ENCODE peak calls at places on chromosomes 13 and 19, in ten cellular contexts. V is HepG2, K is IMR-90, M is prostate gland, I is adrenal gland, C is A549, G is spleen, B is suprapubic skin, Y is tibial nerve, Q is vagina. L is an unnamed sample.
A peak's percentile ranks its signal among the peaks of the same experiment; 100 is the strongest.

GRCh38 chr13:85825454-85825853 is 26.2 kb upstream of the SLITRK6 start:
- DNase-seq in B (no peak), G (no peak), K (peak; percentile 6), M (no peak), C (no peak), V (no peak), Q (no peak), I (no peak), Y (no peak), L (no peak)

GRCh38 chr13:28408235-28408848 is 86.6 kb downstream of the FLT1 start:
- DNase-seq in M (no peak), V (no peak), I (peak; percentile 60), Y (no peak), K (no peak), G (peak; percentile 75), C (no peak), Q (no peak), B (no peak), L (peak; percentile 56)

GRCh38 chr13:47114030-47114429 is 217.2 kb upstream of the HTR2A start:
- DNase-seq in Y (no peak), B (no peak), V (no peak), G (no peak), I (no peak), C (no peak), M (no peak), K (peak; percentile 89), Q (no peak), L (no peak)

GRCh38 chr19:17281391-17282304 is at the start of gene ANKLE1:
- DNase-seq in B (no peak), K (no peak), G (peak; percentile 89), V (no peak), M (no peak), Q (no peak), Y (no peak), I (peak; percentile 18), C (no peak), L (no peak)

GRCh38 chr19:49667473-49667872 is 1.7 kb downstream of the BCL2L12 start:
- DNase-seq in K (no peak), C (no peak), I (no peak), B (no peak), Y (no peak), Q (no peak), G (no peak), M (no peak), V (no peak), L (no peak)

GRCh38 chr13:40285634-40286033 is 380.8 kb downstream of the FOXO1 start:
- DNase-seq in Q (no peak), C (no peak), V (no peak), K (no peak), I (no peak), Y (no peak), G (no peak), M (no peak), B (no peak), L (no peak)

GRCh38 chr19:49157445-49158224 is at the start of gene TRPM4:
- DNase-seq in K (peak; percentile 61), Y (peak; percentile 85), B (peak; percentile 95), M (peak; percentile 94), G (peak; percentile 86), C (peak; percentile 84), V (peak; percentile 61), I (peak; percentile 89), Q (no peak), L (peak; percentile 88)

GRCh38 chr13:84362777-84363176 is 480.5 kb upstream of the SLITRK1 start:
- DNase-seq in C (no peak), Y (no peak), M (no peak), K (no peak), Q (no peak), V (no peak), I (no peak), G (no peak), B (no peak), L (no peak)

DNA sequence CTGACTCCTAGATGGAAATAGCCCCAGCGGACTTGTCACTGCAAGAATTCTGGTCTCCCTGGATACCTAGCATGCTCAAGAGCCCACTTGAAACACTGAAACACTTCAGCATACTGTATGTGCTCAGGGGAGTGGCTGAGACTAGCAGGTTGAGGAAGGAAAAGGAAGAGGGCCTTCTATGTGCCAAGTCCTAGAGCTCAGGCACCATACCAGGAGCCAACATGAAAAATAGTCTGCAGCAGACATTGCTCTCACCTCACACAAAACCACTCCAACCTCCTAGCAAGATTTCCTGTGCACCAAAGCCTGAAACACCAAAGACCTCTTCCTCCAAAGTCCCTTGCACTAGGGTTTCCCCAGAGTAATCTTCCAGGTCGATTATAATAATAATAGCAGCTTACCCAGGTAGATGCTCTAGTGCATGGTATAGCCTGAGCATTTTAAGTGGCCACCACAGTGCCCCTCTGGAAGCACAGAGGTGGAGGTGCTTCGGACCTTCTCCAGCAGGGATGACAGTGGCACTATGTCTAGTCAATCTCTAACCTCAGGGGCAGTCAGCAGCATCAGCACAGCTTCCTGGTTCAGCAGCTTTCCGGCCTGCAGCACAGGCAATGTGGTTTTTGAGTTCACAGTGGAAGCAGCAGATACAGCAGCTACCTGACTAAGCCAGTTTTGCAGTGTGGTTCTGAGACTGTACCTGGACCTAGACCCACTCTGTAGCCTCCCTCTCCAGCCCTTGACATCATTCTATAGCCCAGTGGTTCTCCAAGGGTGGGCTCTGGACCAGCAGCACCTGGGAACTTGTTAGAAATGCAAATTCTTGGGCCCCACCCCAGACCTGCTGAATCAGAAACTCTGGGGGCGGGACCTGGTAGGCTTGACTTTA is 45.6 kb upstream of the UBE2L5 start:
- DNase-seq in B (no peak), K (no peak), Y (no peak), M (no peak), C (no peak), G (peak; percentile 91), I (no peak), Q (no peak), V (no peak), L (no peak)
- TF ChIP-seq POLR2A in B (no peak), K (no peak), Y (no peak), M (no peak), C (no peak), G (no peak), I (no peak), Q (no peak), V (no peak), L (no peak)

DNA sequence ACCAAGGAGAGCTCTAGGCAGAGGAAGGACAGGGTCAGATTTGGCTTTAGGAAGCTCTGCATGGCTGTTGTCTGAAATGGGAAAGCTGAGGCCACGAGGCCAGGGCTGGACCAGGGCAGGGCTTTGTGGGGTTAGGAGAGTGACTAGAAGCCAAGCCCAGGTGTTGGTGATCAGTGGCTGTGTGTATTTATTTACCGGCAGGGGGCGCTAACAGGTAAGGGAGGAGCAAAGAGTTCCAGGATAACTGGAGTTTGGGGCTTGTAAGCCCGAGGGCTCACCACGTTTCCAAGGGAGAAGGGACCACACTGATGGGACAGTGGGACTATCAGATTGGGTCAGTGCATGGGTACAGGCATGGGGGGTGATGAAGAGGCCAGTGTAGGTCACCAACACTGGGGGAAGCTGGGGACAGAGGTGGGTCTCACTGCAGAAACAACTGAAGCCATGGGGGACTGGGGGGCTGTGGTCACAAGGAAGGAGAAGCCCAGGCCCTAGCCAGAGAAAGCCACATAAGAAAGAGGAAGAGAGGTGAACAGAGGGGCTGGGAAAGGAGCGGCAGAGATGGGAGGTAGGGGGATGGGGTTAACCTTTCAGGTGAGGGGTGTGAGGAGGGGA is 3.9 kb downstream of the TMEM147 start:
- DNase-seq in B (no peak), M (peak; percentile 66), Y (peak; percentile 33), C (peak; percentile 88), K (peak; percentile 56), Q (no peak), V (peak; percentile 76), I (peak; percentile 71), G (no peak), L (peak; percentile 87)
- H3K4me3 ChIP-seq in B (no peak overlapping the region), M (no peak overlapping the region), Y (no peak overlapping the region), C (no peak overlapping the region), K (no peak overlapping the region), Q (no peak overlapping the region), V (no peak overlapping the region), I (no peak overlapping the region), G (no peak overlapping the region), L (no peak overlapping the region)

GRCh38 chr13:24693862-24694471 is 13.8 kb downstream of the ATP12A start:
- DNase-seq in I (peak; percentile 67), G (no peak), V (peak; percentile 60), C (peak; percentile 71), K (peak; percentile 55), B (no peak), M (peak; percentile 53), Y (peak; percentile 32), Q (no peak), L (no peak)
- TF ChIP-seq CTCF in I (peak; percentile 54), G (peak; percentile 70), V (peak; percentile 73), C (peak; percentile 48), K (peak; percentile 49), B (no peak), M (peak; percentile 65), Y (peak; percentile 39), Q (peak; percentile 8), L (no peak)

GRCh38 chr13:24506698-24507335 is 5.8 kb downstream of the PARP4 start:
- DNase-seq in M (no peak), B (no peak), Y (no peak), V (no peak), Q (no peak), G (peak; percentile 76), C (no peak), I (no peak), K (no peak), L (no peak)

GRCh38 chr13:24516919-24517318 is 4.3 kb upstream of the PARP4 start:
- DNase-seq in M (no peak), C (no peak), Q (no peak), G (no peak), Y (no peak), B (no peak), I (no peak), V (no peak), K (no peak), L (no peak)

GRCh38 chr13:24511824-24512207 is 762 bp downstream of the PARP4 start:
- DNase-seq in C (no peak), K (no peak), Q (no peak), B (no peak), Y (no peak), V (no peak), I (no peak), M (no peak), G (no peak), L (peak; percentile 37)

GRCh38 chr13:24511019-24511823 is 1.4 kb downstream of the PARP4 start:
- DNase-seq in G (peak; percentile 81), Y (peak; percentile 26), V (peak; percentile 26), Q (no peak), I (peak; percentile 18), B (no peak), M (no peak), K (peak; percentile 91), C (peak; percentile 68), L (no peak)

DNA sequence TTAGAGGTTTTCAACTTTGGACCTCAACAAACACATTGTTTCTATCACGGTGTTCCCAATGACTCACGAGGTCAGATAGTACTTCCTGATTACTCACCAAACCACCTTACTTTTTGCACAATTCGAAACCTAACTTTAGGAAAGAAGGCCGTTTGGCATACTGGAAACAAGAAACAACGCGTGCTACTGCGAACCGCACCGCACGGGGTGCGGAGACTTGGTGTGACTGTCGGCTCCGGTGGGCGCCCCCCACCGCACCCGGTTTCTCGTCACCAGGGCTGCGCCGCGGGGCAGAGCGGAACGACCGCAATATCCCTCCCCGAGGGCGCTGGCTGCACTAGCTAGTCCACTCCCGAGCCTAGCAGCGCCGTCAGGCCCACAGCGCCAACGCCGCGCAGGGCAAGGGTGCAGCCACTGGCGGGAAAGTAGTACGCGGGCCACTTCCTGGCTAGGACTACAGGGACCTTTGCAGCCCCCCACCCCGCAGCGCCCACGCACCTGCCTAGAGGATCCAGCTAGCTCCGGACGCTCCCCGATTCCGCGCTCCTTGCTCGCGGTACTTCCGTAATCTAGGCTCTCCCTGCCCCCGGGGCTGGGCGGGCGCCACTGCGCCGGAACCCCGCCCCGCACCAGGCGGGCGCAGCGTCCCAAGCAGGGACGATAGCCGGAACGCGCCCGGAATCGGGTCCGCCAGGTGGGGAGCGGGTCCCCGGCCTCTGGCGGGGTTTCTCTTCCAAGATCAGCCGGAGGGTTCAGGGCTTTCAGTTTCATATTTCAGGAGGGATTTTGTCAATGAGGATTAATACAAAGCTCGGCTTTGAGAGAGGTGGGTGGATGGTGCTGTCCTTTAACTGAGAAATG is at the start of gene PARP4:
- DNase-seq in C (peak; percentile 81), K (peak; percentile 85), Y (peak; percentile 63), G (peak; percentile 96), B (peak; percentile 84), M (peak; percentile 69), V (peak; percentile 93), I (peak; percentile 78), Q (no peak), L (peak; percentile 75)
- TF ChIP-seq POLR2A in C (peak; percentile 58), K (peak; percentile 66), Y (no peak), G (no peak), B (peak; percentile 47), M (peak; percentile 45), V (peak; percentile 93), I (peak; percentile 35), Q (peak; percentile 49), L (no peak)

L was measured in lower leg skin.